ENCODE peak calls at places on chromosome 15, in eight cellular contexts. One of them, this sample, is unnamed.

GRCh38 chr15:41417418-41417811 is 520 bp downstream of the RTF1 start:
- DNase-seq in iPS DF 6.9: no peak
- DNase-seq in NCI-H446: no peak
- DNase-seq in COR-L47: no peak
- DNase-seq in iris pigment epithelial cell: peak
- DNase-seq in kidney glomerular epithelial cell: no peak
- DNase-seq in CD4-positive, CD25-positive, alpha-beta regulatory T cell: no peak
- DNase-seq in head of caudate nucleus: no peak
- DNase-seq in this sample: no peak

GRCh38 chr15:77830041-77830440 is 197.3 kb upstream of the LINGO1 start:
- DNase-seq in iPS DF 6.9: no peak
- DNase-seq in NCI-H446: no peak
- DNase-seq in COR-L47: no peak
- DNase-seq in iris pigment epithelial cell: peak
- DNase-seq in kidney glomerular epithelial cell: peak
- DNase-seq in CD4-positive, CD25-positive, alpha-beta regulatory T cell: no peak
- DNase-seq in head of caudate nucleus: no peak
- DNase-seq in this sample: peak

GRCh38 chr15:39843561-39843960 is 60.9 kb upstream of the FSIP1 start:
- DNase-seq in iPS DF 6.9: no peak
- DNase-seq in NCI-H446: no peak
- DNase-seq in COR-L47: no peak
- DNase-seq in iris pigment epithelial cell: no peak
- DNase-seq in kidney glomerular epithelial cell: no peak
- DNase-seq in CD4-positive, CD25-positive, alpha-beta regulatory T cell: no peak
- DNase-seq in head of caudate nucleus: no peak
- DNase-seq in this sample: peak

GRCh38 chr15:83569341-83569740 is 84.6 kb upstream of the ADAMTSL3 start:
- DNase-seq in iPS DF 6.9: no peak
- DNase-seq in NCI-H446: no peak
- DNase-seq in COR-L47: no peak
- DNase-seq in iris pigment epithelial cell: no peak
- DNase-seq in kidney glomerular epithelial cell: no peak
- DNase-seq in CD4-positive, CD25-positive, alpha-beta regulatory T cell: no peak
- DNase-seq in head of caudate nucleus: no peak
- DNase-seq in this sample: no peak

GRCh38 chr15:58462973-58463663 is 31.3 kb downstream of the LIPC start:
- DNase-seq in iPS DF 6.9: no peak
- DNase-seq in NCI-H446: no peak
- DNase-seq in COR-L47: no peak
- DNase-seq in iris pigment epithelial cell: no peak
- DNase-seq in kidney glomerular epithelial cell: no peak
- DNase-seq in CD4-positive, CD25-positive, alpha-beta regulatory T cell: no peak
- DNase-seq in head of caudate nucleus: peak
- DNase-seq in this sample: no peak

GRCh38 chr15:27082019-27082418 is 111.0 kb downstream of the GABRG3 start:
- DNase-seq in iPS DF 6.9: no peak
- DNase-seq in NCI-H446: no peak
- DNase-seq in COR-L47: no peak
- DNase-seq in iris pigment epithelial cell: no peak
- DNase-seq in kidney glomerular epithelial cell: no peak
- DNase-seq in CD4-positive, CD25-positive, alpha-beta regulatory T cell: no peak
- DNase-seq in head of caudate nucleus: no peak
- DNase-seq in this sample: no peak

GRCh38 chr15:72584006-72584405 is 70.5 kb upstream of the GOLGA6B start:
- DNase-seq in iPS DF 6.9: no peak
- DNase-seq in NCI-H446: no peak
- DNase-seq in COR-L47: no peak
- DNase-seq in iris pigment epithelial cell: peak
- DNase-seq in kidney glomerular epithelial cell: no peak
- DNase-seq in CD4-positive, CD25-positive, alpha-beta regulatory T cell: no peak
- DNase-seq in head of caudate nucleus: no peak
- DNase-seq in this sample: no peak

GRCh38 chr15:78461171-78461881 is 23.3 kb downstream of the IREB2 start:
- DNase-seq in iPS DF 6.9: no peak
- DNase-seq in NCI-H446: no peak
- DNase-seq in COR-L47: no peak
- DNase-seq in iris pigment epithelial cell: peak
- DNase-seq in kidney glomerular epithelial cell: no peak
- DNase-seq in CD4-positive, CD25-positive, alpha-beta regulatory T cell: no peak
- DNase-seq in head of caudate nucleus: no peak
- DNase-seq in this sample: no peak

GRCh38 chr15:90560229-90560771 is 30.6 kb downstream of the CRTC3 start:
- DNase-seq in iPS DF 6.9: no peak
- DNase-seq in NCI-H446: no peak
- DNase-seq in COR-L47: no peak
- DNase-seq in iris pigment epithelial cell: peak
- DNase-seq in kidney glomerular epithelial cell: no peak
- DNase-seq in CD4-positive, CD25-positive, alpha-beta regulatory T cell: no peak
- DNase-seq in head of caudate nucleus: no peak
- DNase-seq in this sample: peak

GRCh38 chr15:39140060-39140604 is 440.7 kb upstream of the THBS1 start:
- DNase-seq in iPS DF 6.9: no peak
- DNase-seq in NCI-H446: no peak
- DNase-seq in COR-L47: no peak
- DNase-seq in iris pigment epithelial cell: peak
- DNase-seq in kidney glomerular epithelial cell: no peak
- DNase-seq in CD4-positive, CD25-positive, alpha-beta regulatory T cell: no peak
- DNase-seq in head of caudate nucleus: no peak
- DNase-seq in this sample: no peak

GRCh38 chr15:54990793-54991192 is 205.9 kb downstream of the RSL24D1 start:
- DNase-seq in iPS DF 6.9: no peak
- DNase-seq in NCI-H446: no peak
- DNase-seq in COR-L47: no peak
- DNase-seq in iris pigment epithelial cell: no peak
- DNase-seq in kidney glomerular epithelial cell: no peak
- DNase-seq in CD4-positive, CD25-positive, alpha-beta regulatory T cell: no peak
- DNase-seq in head of caudate nucleus: no peak
- DNase-seq in this sample: no peak

GRCh38 chr15:70605606-70606410 is 157.6 kb downstream of the UACA start:
- DNase-seq in iPS DF 6.9: no peak
- DNase-seq in NCI-H446: peak
- DNase-seq in COR-L47: peak
- DNase-seq in iris pigment epithelial cell: peak
- DNase-seq in kidney glomerular epithelial cell: peak
- DNase-seq in CD4-positive, CD25-positive, alpha-beta regulatory T cell: no peak
- DNase-seq in head of caudate nucleus: peak
- DNase-seq in this sample: peak

GRCh38 chr15:38642689-38643270 is 78.2 kb upstream of the RASGRP1 start:
- DNase-seq in iPS DF 6.9: no peak
- DNase-seq in NCI-H446: no peak
- DNase-seq in COR-L47: no peak
- DNase-seq in iris pigment epithelial cell: no peak
- DNase-seq in kidney glomerular epithelial cell: no peak
- DNase-seq in CD4-positive, CD25-positive, alpha-beta regulatory T cell: no peak
- DNase-seq in head of caudate nucleus: no peak
- DNase-seq in this sample: no peak

GRCh38 chr15:78291698-78292097 is 7.7 kb downstream of the SKIC8 start:
- DNase-seq in iPS DF 6.9: no peak
- DNase-seq in NCI-H446: no peak
- DNase-seq in COR-L47: no peak
- DNase-seq in iris pigment epithelial cell: peak
- DNase-seq in kidney glomerular epithelial cell: no peak
- DNase-seq in CD4-positive, CD25-positive, alpha-beta regulatory T cell: no peak
- DNase-seq in head of caudate nucleus: no peak
- DNase-seq in this sample: no peak

GRCh38 chr15:75693501-75694240 is 19.0 kb downstream of the CSPG4 start:
- DNase-seq in iPS DF 6.9: no peak
- DNase-seq in NCI-H446: no peak
- DNase-seq in COR-L47: no peak
- DNase-seq in iris pigment epithelial cell: peak
- DNase-seq in kidney glomerular epithelial cell: no peak
- DNase-seq in CD4-positive, CD25-positive, alpha-beta regulatory T cell: no peak
- DNase-seq in head of caudate nucleus: no peak
- DNase-seq in this sample: no peak

GRCh38 chr15:60519218-60519617 is 40.3 kb upstream of the ICE2 start:
- DNase-seq in iPS DF 6.9: no peak
- DNase-seq in NCI-H446: no peak
- DNase-seq in COR-L47: no peak
- DNase-seq in iris pigment epithelial cell: peak
- DNase-seq in kidney glomerular epithelial cell: no peak
- DNase-seq in CD4-positive, CD25-positive, alpha-beta regulatory T cell: no peak
- DNase-seq in head of caudate nucleus: no peak
- DNase-seq in this sample: no peak

GRCh38 chr15:68385671-68386586 is 46.0 kb downstream of the ITGA11 start:
- DNase-seq in iPS DF 6.9: no peak
- DNase-seq in NCI-H446: no peak
- DNase-seq in COR-L47: no peak
- DNase-seq in iris pigment epithelial cell: no peak
- DNase-seq in kidney glomerular epithelial cell: no peak
- DNase-seq in CD4-positive, CD25-positive, alpha-beta regulatory T cell: no peak
- DNase-seq in head of caudate nucleus: no peak
- DNase-seq in this sample: no peak

GRCh38 chr15:50880651-50881114 is 27.8 kb upstream of the AP4E1 start:
- DNase-seq in iPS DF 6.9: no peak
- DNase-seq in NCI-H446: no peak
- DNase-seq in COR-L47: no peak
- DNase-seq in iris pigment epithelial cell: peak
- DNase-seq in kidney glomerular epithelial cell: no peak
- DNase-seq in CD4-positive, CD25-positive, alpha-beta regulatory T cell: no peak
- DNase-seq in head of caudate nucleus: no peak
- DNase-seq in this sample: peak

GRCh38 chr15:55564347-55565145 is 23.6 kb downstream of the PYGO1 start:
- DNase-seq in iPS DF 6.9: no peak
- DNase-seq in NCI-H446: no peak
- DNase-seq in COR-L47: no peak
- DNase-seq in iris pigment epithelial cell: no peak
- DNase-seq in kidney glomerular epithelial cell: no peak
- DNase-seq in CD4-positive, CD25-positive, alpha-beta regulatory T cell: no peak
- DNase-seq in head of caudate nucleus: no peak
- DNase-seq in this sample: no peak

GRCh38 chr15:75123395-75123794 is 78.3 kb upstream of the C15orf39 start:
- DNase-seq in iPS DF 6.9: no peak
- DNase-seq in NCI-H446: no peak
- DNase-seq in COR-L47: no peak
- DNase-seq in iris pigment epithelial cell: peak
- DNase-seq in kidney glomerular epithelial cell: peak
- DNase-seq in CD4-positive, CD25-positive, alpha-beta regulatory T cell: no peak
- DNase-seq in head of caudate nucleus: no peak
- DNase-seq in this sample: no peak

GRCh38 chr15:66706225-66706732 is 4.2 kb downstream of the SMAD6 start:
- DNase-seq in iPS DF 6.9: no peak
- DNase-seq in NCI-H446: no peak
- DNase-seq in COR-L47: no peak
- DNase-seq in iris pigment epithelial cell: peak
- DNase-seq in kidney glomerular epithelial cell: peak
- DNase-seq in CD4-positive, CD25-positive, alpha-beta regulatory T cell: no peak
- DNase-seq in head of caudate nucleus: no peak
- DNase-seq in this sample: peak

GRCh38 chr15:63196846-63197245 is 7.4 kb downstream of the RAB8B start:
- DNase-seq in iPS DF 6.9: no peak
- DNase-seq in NCI-H446: no peak
- DNase-seq in COR-L47: peak
- DNase-seq in iris pigment epithelial cell: no peak
- DNase-seq in kidney glomerular epithelial cell: no peak
- DNase-seq in CD4-positive, CD25-positive, alpha-beta regulatory T cell: no peak
- DNase-seq in head of caudate nucleus: no peak
- DNase-seq in this sample: no peak

GRCh38 chr15:70269991-70270751 is 172.5 kb upstream of the TLE3 start:
- DNase-seq in iPS DF 6.9: no peak
- DNase-seq in NCI-H446: no peak
- DNase-seq in COR-L47: no peak
- DNase-seq in iris pigment epithelial cell: peak
- DNase-seq in kidney glomerular epithelial cell: peak
- DNase-seq in CD4-positive, CD25-positive, alpha-beta regulatory T cell: no peak
- DNase-seq in head of caudate nucleus: no peak
- DNase-seq in this sample: peak

GRCh38 chr15:89177633-89178306 is 43.6 kb downstream of the RLBP1 start:
- DNase-seq in iPS DF 6.9: peak
- DNase-seq in NCI-H446: peak
- DNase-seq in COR-L47: peak
- DNase-seq in iris pigment epithelial cell: peak
- DNase-seq in kidney glomerular epithelial cell: peak
- DNase-seq in CD4-positive, CD25-positive, alpha-beta regulatory T cell: peak
- DNase-seq in head of caudate nucleus: peak
- DNase-seq in this sample: peak

GRCh38 chr15:57919754-57920153 is 145.8 kb downstream of the ALDH1A2 start:
- DNase-seq in iPS DF 6.9: no peak
- DNase-seq in NCI-H446: no peak
- DNase-seq in COR-L47: no peak
- DNase-seq in iris pigment epithelial cell: no peak
- DNase-seq in kidney glomerular epithelial cell: no peak
- DNase-seq in CD4-positive, CD25-positive, alpha-beta regulatory T cell: no peak
- DNase-seq in head of caudate nucleus: no peak
- DNase-seq in this sample: no peak

GRCh38 chr15:67968564-67969440 is 85.3 kb upstream of the PIAS1 start:
- DNase-seq in iPS DF 6.9: no peak
- DNase-seq in NCI-H446: peak
- DNase-seq in COR-L47: no peak
- DNase-seq in iris pigment epithelial cell: no peak
- DNase-seq in kidney glomerular epithelial cell: no peak
- DNase-seq in CD4-positive, CD25-positive, alpha-beta regulatory T cell: no peak
- DNase-seq in head of caudate nucleus: no peak
- DNase-seq in this sample: no peak

GRCh38 chr15:66923438-66923881 is 141.9 kb upstream of the SMAD3 start:
- DNase-seq in iPS DF 6.9: peak
- DNase-seq in NCI-H446: no peak
- DNase-seq in COR-L47: no peak
- DNase-seq in iris pigment epithelial cell: peak
- DNase-seq in kidney glomerular epithelial cell: no peak
- DNase-seq in CD4-positive, CD25-positive, alpha-beta regulatory T cell: no peak
- DNase-seq in head of caudate nucleus: no peak
- DNase-seq in this sample: peak

GRCh38 chr15:76566276-76566675 is 229.7 kb downstream of the ISL2 start:
- DNase-seq in iPS DF 6.9: no peak
- DNase-seq in NCI-H446: no peak
- DNase-seq in COR-L47: no peak
- DNase-seq in iris pigment epithelial cell: no peak
- DNase-seq in kidney glomerular epithelial cell: no peak
- DNase-seq in CD4-positive, CD25-positive, alpha-beta regulatory T cell: no peak
- DNase-seq in head of caudate nucleus: no peak
- DNase-seq in this sample: peak

GRCh38 chr15:70113304-70113700 is 15.6 kb upstream of the TLE3 start:
- DNase-seq in iPS DF 6.9: no peak
- DNase-seq in NCI-H446: no peak
- DNase-seq in COR-L47: no peak
- DNase-seq in iris pigment epithelial cell: no peak
- DNase-seq in kidney glomerular epithelial cell: no peak
- DNase-seq in CD4-positive, CD25-positive, alpha-beta regulatory T cell: no peak
- DNase-seq in head of caudate nucleus: no peak
- DNase-seq in this sample: no peak

GRCh38 chr15:89227425-89227824 is 6.0 kb upstream of the RLBP1 start:
- DNase-seq in iPS DF 6.9: no peak
- DNase-seq in NCI-H446: no peak
- DNase-seq in COR-L47: no peak
- DNase-seq in iris pigment epithelial cell: no peak
- DNase-seq in kidney glomerular epithelial cell: no peak
- DNase-seq in CD4-positive, CD25-positive, alpha-beta regulatory T cell: no peak
- DNase-seq in head of caudate nucleus: no peak
- DNase-seq in this sample: no peak

GRCh38 chr15:66047321-66048024 is 178.2 kb downstream of the RAB11A start:
- DNase-seq in iPS DF 6.9: no peak
- DNase-seq in NCI-H446: no peak
- DNase-seq in COR-L47: no peak
- DNase-seq in iris pigment epithelial cell: no peak
- DNase-seq in kidney glomerular epithelial cell: no peak
- DNase-seq in CD4-positive, CD25-positive, alpha-beta regulatory T cell: no peak
- DNase-seq in head of caudate nucleus: no peak
- DNase-seq in this sample: no peak

GRCh38 chr15:88649286-88649733 is 10.5 kb downstream of the ISG20 start:
- DNase-seq in iPS DF 6.9: no peak
- DNase-seq in NCI-H446: no peak
- DNase-seq in COR-L47: no peak
- DNase-seq in iris pigment epithelial cell: peak
- DNase-seq in kidney glomerular epithelial cell: peak
- DNase-seq in CD4-positive, CD25-positive, alpha-beta regulatory T cell: peak
- DNase-seq in head of caudate nucleus: peak
- DNase-seq in this sample: peak

GRCh38 chr15:87213646-87214045 is 1042.9 kb downstream of the NTRK3 start:
- DNase-seq in iPS DF 6.9: no peak
- DNase-seq in NCI-H446: no peak
- DNase-seq in COR-L47: no peak
- DNase-seq in iris pigment epithelial cell: no peak
- DNase-seq in kidney glomerular epithelial cell: no peak
- DNase-seq in CD4-positive, CD25-positive, alpha-beta regulatory T cell: no peak
- DNase-seq in head of caudate nucleus: no peak
- DNase-seq in this sample: no peak

GRCh38 chr15:28880680-28881079 is 5.1 kb upstream of the APBA2 start:
- DNase-seq in iPS DF 6.9: no peak
- DNase-seq in NCI-H446: no peak
- DNase-seq in COR-L47: no peak
- DNase-seq in iris pigment epithelial cell: no peak
- DNase-seq in kidney glomerular epithelial cell: no peak
- DNase-seq in CD4-positive, CD25-positive, alpha-beta regulatory T cell: no peak
- DNase-seq in head of caudate nucleus: no peak
- DNase-seq in this sample: no peak